ENCODE peak calls at places on chromosomes 7 and 10, in four cellular contexts. Y, U, I and O are unnamed samples.

GRCh38 chr7:76303829-76304505 is 1.5 kb downstream of the HSPB1 start:
- DNase-seq in Y (no peak), U (no peak), I (peak), O (no peak)

GRCh38 chr10:351770-352318 is 216.6 kb downstream of the ZMYND11 start:
- DNase-seq in U (no peak), Y (no peak), I (no peak), O (no peak)

GRCh38 chr7:157158400-157158799 is 19.7 kb downstream of the UBE3C start:
- DNase-seq in U (no peak), I (no peak), Y (no peak), O (no peak)

GRCh38 chr7:28126047-28127041 is 54.3 kb downstream of the JAZF1 start:
- DNase-seq in I (no peak), U (no peak), Y (no peak), O (no peak)

GRCh38 chr10:1020460-1020859 is 5.2 kb downstream of the IDI2 start:
- DNase-seq in Y (no peak), I (no peak), U (no peak), O (no peak)

GRCh38 chr10:50512743-50513416 is 110.9 kb downstream of the SGMS1 start:
- DNase-seq in I (no peak), U (no peak), Y (no peak), O (no peak)

GRCh38 chr7:7861211-7861633 is 107.4 kb upstream of the GLCCI1 start:
- DNase-seq in U (no peak), Y (no peak), I (peak), O (no peak)

GRCh38 chr10:14554843-14555205 is 219.9 kb downstream of the FAM107B start:
- DNase-seq in I (no peak), Y (no peak), U (no peak), O (no peak)

GRCh38 chr10:132636358-132636757 is 98.8 kb downstream of the INPP5A start:
- DNase-seq in U (no peak), I (no peak), Y (no peak), O (no peak)

GRCh38 chr7:127715901-127716300 is 63.9 kb downstream of the SND1 start:
- DNase-seq in Y (no peak), I (no peak), U (no peak), O (no peak)

GRCh38 chr7:81877890-81878289 is 108.0 kb upstream of the HGF start:
- DNase-seq in U (no peak), Y (no peak), I (no peak), O (no peak)

GRCh38 chr10:52056296-52056695 is 257.8 kb upstream of the DKK1 start:
- DNase-seq in U (no peak), Y (no peak), I (no peak), O (no peak)

GRCh38 chr7:42002654-42003053 is 234.4 kb downstream of the GLI3 start:
- DNase-seq in U (no peak), I (no peak), Y (no peak), O (no peak)

GRCh38 chr10:125160856-125161569 is 650 bp upstream of the CTBP2 start:
- DNase-seq in I (peak), Y (no peak), U (peak), O (peak)

GRCh38 chr10:117345143-117345542 is 30.1 kb downstream of the PDZD8 start:
- DNase-seq in I (no peak), U (no peak), Y (no peak), O (peak)